ENCODE peak calls at places on chromosomes 5 and 9, in eight cellular contexts. V is fibroblast of pulmonary artery, L is sigmoid colon, U is foreskin fibroblast, I is fibroblast of the aortic adventitia, S is astrocyte of the spinal cord, A is tibial artery, F is mesothelial cell of epicardium. E is an unnamed sample.

GRCh38 chr9:70525553-70525952 is 111.1 kb upstream of the KLF9 start:
- DNase-seq in F (no peak), S (no peak), I (peak), V (peak), A (no peak), L (no peak), U (peak), E (no peak)

GRCh38 chr5:38018011-38018410 is 178.2 kb upstream of the GDNF start:
- DNase-seq in F (no peak), A (no peak), U (no peak), S (no peak), L (no peak), I (no peak), V (no peak), E (peak)

GRCh38 chr5:6274846-6275543 is 103.4 kb downstream of the MED10 start:
- DNase-seq in F (no peak), U (no peak), S (no peak), V (no peak), L (no peak), I (no peak), A (no peak), E (no peak)

GRCh38 chr9:92669890-92670708 is at the start of gene IPPK:
- DNase-seq in U (peak), F (peak), V (peak), L (peak), S (peak), I (peak), A (peak), E (peak)

GRCh38 chr9:111798786-111799185 is 4.0 kb upstream of the SHOC1 start:
- DNase-seq in A (no peak), F (no peak), U (peak), L (no peak), I (peak), S (peak), V (peak), E (no peak)

GRCh38 chr9:14314424-14314928 is 535 bp upstream of the NFIB start:
- DNase-seq in S (peak), V (peak), F (peak), I (peak), U (peak), A (peak), L (peak), E (peak)

GRCh38 chr9:1837453-1838084 is 177.6 kb upstream of the SMARCA2 start:
- DNase-seq in U (peak), A (no peak), L (no peak), I (peak), V (peak), F (no peak), S (no peak), E (peak)

GRCh38 chr9:133994359-133995011 is 2.4 kb upstream of the VAV2 start:
- DNase-seq in L (peak), V (peak), U (peak), A (peak), S (peak), I (peak), F (peak), E (peak)

GRCh38 chr5:1130218-1130946 is 18.5 kb upstream of the SLC12A7 start:
- DNase-seq in S (no peak), L (no peak), V (no peak), I (no peak), A (no peak), F (no peak), U (no peak), E (no peak)

GRCh38 chr5:133916914-133917313 is 51.5 kb downstream of the C5orf15 start:
- DNase-seq in F (no peak), V (no peak), S (no peak), L (no peak), I (no peak), A (no peak), U (no peak), E (no peak)

GRCh38 chr5:173456751-173457171 is 128.5 kb upstream of the STC2 start:
- DNase-seq in I (no peak), F (no peak), U (peak), L (no peak), V (peak), A (no peak), S (peak), E (no peak)

GRCh38 chr5:50320131-50320749 is 120.8 kb downstream of the EMB start:
- DNase-seq in V (no peak), I (peak), L (no peak), S (no peak), U (peak), F (no peak), A (no peak), E (no peak)

DNA sequence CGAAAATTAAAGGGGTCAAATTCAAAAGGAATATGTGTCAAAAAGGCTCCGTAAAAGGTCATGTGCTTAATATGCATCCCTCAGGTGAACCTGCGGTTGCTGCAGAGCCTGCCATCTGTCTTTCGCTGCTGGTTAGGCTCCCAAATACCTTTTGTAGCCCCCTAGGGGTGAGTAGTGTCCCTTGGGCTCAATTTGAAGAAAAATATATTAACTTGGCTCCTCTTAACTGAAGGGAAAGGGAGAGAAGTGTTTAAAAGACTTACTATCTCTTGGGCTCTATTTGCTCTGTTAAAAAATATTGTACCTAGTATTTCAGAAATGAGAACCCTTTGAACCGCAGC is 176.5 kb upstream of the ADAMTSL1 start:
- DNase-seq in F (no peak), L (no peak), S (no peak), U (no peak), V (no peak), A (no peak), I (no peak), E (no peak)
- TF ChIP-seq CTCF in F (no peak), L (no peak), S (peak), U (peak), V (peak), A (no peak), I (peak), E (no peak)

DNA sequence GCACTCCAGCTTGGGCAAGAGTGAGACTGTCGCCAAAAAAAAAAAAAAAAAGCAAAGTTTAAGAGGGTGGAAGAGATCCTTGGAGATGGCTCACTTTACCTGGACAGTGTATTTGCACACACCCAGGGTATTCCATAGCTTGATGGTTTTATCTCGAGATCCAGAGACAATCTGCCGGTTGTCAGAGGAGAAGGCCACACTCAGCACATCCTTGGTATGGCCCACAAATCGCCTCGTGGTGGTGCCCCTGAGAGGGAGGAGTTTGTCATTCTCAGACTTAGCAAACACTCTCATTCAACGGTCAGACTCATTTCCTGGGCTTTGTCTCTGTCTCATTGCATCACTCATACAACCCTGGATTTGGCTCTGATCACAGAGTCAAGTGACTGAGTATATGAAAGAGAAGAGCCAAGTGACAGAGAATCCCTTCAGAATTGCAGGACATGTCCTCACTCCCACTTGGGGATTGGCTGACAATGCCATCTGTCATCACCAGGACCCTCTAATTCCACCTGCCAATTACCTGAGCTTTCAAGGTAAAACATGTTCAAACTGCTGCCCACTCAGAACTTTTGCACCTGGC is 2.2 kb downstream of the RACK1 start:
- DNase-seq in U (peak), A (peak), F (no peak), L (peak), V (peak), S (peak), I (peak), E (no peak)
- TF ChIP-seq CTCF in U (no peak), A (no peak), F (no peak), L (no peak), V (no peak), S (peak), I (no peak), E (no peak)

GRCh38 chr5:180803181-180804128 is 849 bp upstream of the MGAT1 start:
- DNase-seq in V (no peak), S (peak), A (peak), I (peak), F (no peak), U (peak), L (peak), E (no peak)
- TF ChIP-seq CTCF in V (no peak), S (peak), A (no peak), I (peak), F (no peak), U (no peak), L (no peak), E (no peak)

GRCh38 chr5:62682059-62682458 is 103.4 kb downstream of the LRRC70 start:
- DNase-seq in L (no peak), S (no peak), F (no peak), V (no peak), U (no peak), A (no peak), I (no peak), E (no peak)

GRCh38 chr5:62684310-62684709 is 105.7 kb downstream of the LRRC70 start:
- DNase-seq in V (no peak), F (no peak), S (no peak), I (no peak), A (no peak), L (no peak), U (no peak), E (no peak)

GRCh38 chr5:62686692-62687091 is 108.1 kb downstream of the LRRC70 start:
- DNase-seq in I (no peak), V (no peak), S (no peak), F (no peak), A (no peak), U (no peak), L (no peak), E (no peak)

GRCh38 chr5:62681117-62681850 is 102.7 kb downstream of the LRRC70 start:
- DNase-seq in I (no peak), A (no peak), F (no peak), S (no peak), U (no peak), V (no peak), L (no peak), E (no peak)
- TF ChIP-seq CTCF in I (no peak), A (no peak), F (no peak), S (no peak), U (no peak), V (no peak), L (no peak), E (no peak)

DNA sequence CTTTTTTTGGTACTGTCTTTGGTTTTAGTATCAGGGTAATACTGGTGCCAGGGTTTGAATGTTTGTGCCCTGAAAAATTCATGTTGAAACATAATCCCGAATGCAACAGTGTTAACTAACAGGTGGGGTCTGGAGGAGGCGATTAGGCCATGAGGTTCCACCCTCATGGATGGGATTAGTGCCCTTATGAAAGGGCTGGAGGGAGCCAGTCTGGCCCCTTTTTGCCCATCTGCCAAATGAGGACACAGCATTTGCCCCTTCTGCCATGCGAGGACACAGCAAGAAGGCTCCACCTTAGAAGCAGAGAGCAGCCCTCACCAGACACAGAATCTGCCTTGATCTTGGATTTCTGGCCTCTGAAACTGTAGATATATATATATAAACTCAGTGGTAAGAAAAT is 32.6 kb upstream of the RNF130 start:
- DNase-seq in A (no peak), V (no peak), S (no peak), L (no peak), U (no peak), F (no peak), I (no peak), E (no peak)
- TF ChIP-seq CTCF in A (no peak), V (no peak), S (no peak), L (no peak), U (no peak), F (no peak), I (no peak), E (no peak)

GRCh38 chr9:136412912-136413420 is 2.5 kb downstream of the PMPCA start:
- DNase-seq in U (no peak), A (no peak), L (no peak), F (no peak), V (peak), I (peak), S (no peak), E (no peak)
- TF ChIP-seq CTCF in U (no peak), A (no peak), L (no peak), F (no peak), V (no peak), I (no peak), S (no peak), E (no peak)

DNA sequence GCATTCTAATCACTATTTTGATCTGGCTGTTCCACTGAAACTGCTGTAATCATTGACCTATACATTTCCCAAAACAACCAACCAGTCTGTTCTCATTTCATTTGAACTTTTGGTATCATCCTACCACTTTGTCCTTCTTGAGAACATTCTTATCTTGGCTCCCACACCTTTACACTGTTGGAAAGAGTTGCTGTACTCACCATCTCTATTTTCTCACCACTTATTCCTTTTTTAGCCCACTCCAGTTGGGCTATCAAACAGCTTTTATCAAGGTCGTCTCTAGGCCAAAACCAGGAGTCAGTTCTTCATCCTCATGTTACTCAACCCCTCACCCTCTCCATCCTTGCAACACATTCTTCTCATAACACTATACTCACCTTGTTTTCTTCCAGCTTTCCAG is 170.1 kb downstream of the KDM4C start:
- DNase-seq in L (no peak), A (no peak), V (no peak), S (no peak), U (no peak), F (no peak), I (no peak), E (no peak)
- TF ChIP-seq CTCF in L (no peak), A (no peak), V (no peak), S (no peak), U (no peak), F (no peak), I (no peak), E (no peak)